ENCODE peak calls at places on chromosomes 4 and X, in five cellular contexts. R, V, E, C and A are unnamed samples. For H3K4me1 and H3K27me3, the result is how much of the 10 kb centered on the place peaks cover.

GRCh38 chr4:24701683-24702082 is 93.7 kb upstream of the SOD3 start:
- DNase-seq in R (no peak), V (no peak), E (no peak), C (no peak), A (no peak)

GRCh38 chr4:47674173-47674572 is 163.7 kb downstream of the CORIN start:
- DNase-seq in R (no peak), V (no peak), E (no peak), C (no peak), A (no peak)

GRCh38 chrX:153649915-153650782 is 3.1 kb downstream of the DUSP9 start:
- DNase-seq in R (peak), V (no peak), E (no peak), C (no peak), A (no peak)

GRCh38 chr4:20422398-20422797 is 170.7 kb downstream of the SLIT2 start:
- DNase-seq in R (no peak), V (no peak), E (no peak), C (no peak), A (peak)

GRCh38 chrX:38282044-38282443 is 45.3 kb downstream of the RPGR start:
- DNase-seq in R (no peak), V (no peak), E (no peak), C (no peak), A (peak)

GRCh38 chr4:3041192-3042142 is 32.9 kb downstream of the HTT-AS start:
- DNase-seq in R (peak), V (peak), E (peak), C (no peak), A (peak)

GRCh38 chrX:28756175-28756574 is 168.9 kb downstream of the IL1RAPL1 start:
- DNase-seq in R (no peak), V (no peak), E (no peak), C (no peak), A (no peak)

GRCh38 chr4:89276296-89276695 is 31.3 kb downstream of the GPRIN3 start:
- DNase-seq in R (no peak), V (no peak), E (no peak), C (no peak), A (no peak)

GRCh38 chr4:15035152-15035551 is 32.9 kb downstream of the CPEB2 start:
- DNase-seq in R (no peak), V (no peak), E (no peak), C (no peak), A (no peak)

GRCh38 chrX:107450823-107451509 is 1.5 kb downstream of the FRMPD3 start:
- DNase-seq in R (no peak), V (no peak), E (peak), C (no peak), A (peak)
- H3K4me1 ChIP-seq in R (under half), V (under half), E (under half), C (under half), A (under half)

GRCh38 chr4:133149932-133150642 is 993 bp downstream of the PCDH10 start:
- DNase-seq in R (no peak), V (no peak), E (no peak), C (no peak), A (no peak)

GRCh38 chr4:133150643-133151300 is 1.7 kb downstream of the PCDH10 start:
- DNase-seq in R (no peak), V (no peak), E (peak), C (no peak), A (peak)

GRCh38 chr4:133151681-133152329 is 2.7 kb downstream of the PCDH10 start:
- DNase-seq in R (no peak), V (no peak), E (no peak), C (no peak), A (peak)

GRCh38 chr4:133152330-133152791 is 3.3 kb downstream of the PCDH10 start:
- DNase-seq in R (no peak), V (no peak), E (no peak), C (no peak), A (peak)

GRCh38 chr4:133151301-133151680 is 2.2 kb downstream of the PCDH10 start:
- DNase-seq in R (no peak), V (no peak), E (no peak), C (no peak), A (peak)
- H3K27me3 ChIP-seq in R (half or more), V (under half), E (under half), C (under half), A (under half)

DNA sequence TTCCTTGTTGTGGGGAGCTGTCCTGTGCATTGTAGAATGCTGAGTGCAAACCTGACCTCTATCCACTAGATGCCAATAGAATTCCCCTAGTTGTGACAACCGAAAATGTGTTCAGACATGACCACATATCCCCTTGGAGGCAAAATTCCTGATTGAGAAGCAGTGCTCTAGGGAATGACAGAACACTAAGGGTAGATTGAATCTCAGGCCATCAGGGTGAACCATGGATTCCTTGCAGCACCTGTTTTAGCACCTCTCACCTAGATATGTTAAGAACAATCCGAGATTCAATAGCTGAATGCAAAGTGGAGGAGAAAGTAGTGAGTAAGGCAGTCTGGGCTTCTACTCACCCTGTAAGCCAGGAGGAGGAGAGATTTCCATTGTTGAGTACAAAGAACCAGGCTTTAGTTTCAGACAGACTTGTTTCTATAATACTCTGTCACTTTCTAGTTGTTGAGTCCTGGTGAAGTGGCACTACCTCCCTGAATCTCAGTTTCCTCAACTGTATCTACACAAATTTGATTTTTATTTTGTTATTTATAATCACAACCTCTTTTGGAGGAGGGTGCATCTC is 111.0 kb upstream of the RAP2C start:
- DNase-seq in R (no peak), V (no peak), E (no peak), C (no peak), A (no peak)
- TF ChIP-seq CTCF in R (no peak), V (no peak), E (no peak), C (no peak), A (no peak)

GRCh38 chrX:110397904-110398303 is 39.3 kb downstream of the RTL9 start:
- DNase-seq in R (peak), V (no peak), E (no peak), C (peak), A (no peak)
- H3K4me1 ChIP-seq in R (under half), V (under half), E (under half), C (under half), A (under half)

GRCh38 chrX:136202889-136203288 is 48.3 kb downstream of the MAP7D3 start:
- DNase-seq in R (no peak), V (no peak), E (no peak), C (no peak), A (no peak)
- H3K27me3 ChIP-seq in R (under half), V (under half), E (under half), C (under half), A (under half)

DNA sequence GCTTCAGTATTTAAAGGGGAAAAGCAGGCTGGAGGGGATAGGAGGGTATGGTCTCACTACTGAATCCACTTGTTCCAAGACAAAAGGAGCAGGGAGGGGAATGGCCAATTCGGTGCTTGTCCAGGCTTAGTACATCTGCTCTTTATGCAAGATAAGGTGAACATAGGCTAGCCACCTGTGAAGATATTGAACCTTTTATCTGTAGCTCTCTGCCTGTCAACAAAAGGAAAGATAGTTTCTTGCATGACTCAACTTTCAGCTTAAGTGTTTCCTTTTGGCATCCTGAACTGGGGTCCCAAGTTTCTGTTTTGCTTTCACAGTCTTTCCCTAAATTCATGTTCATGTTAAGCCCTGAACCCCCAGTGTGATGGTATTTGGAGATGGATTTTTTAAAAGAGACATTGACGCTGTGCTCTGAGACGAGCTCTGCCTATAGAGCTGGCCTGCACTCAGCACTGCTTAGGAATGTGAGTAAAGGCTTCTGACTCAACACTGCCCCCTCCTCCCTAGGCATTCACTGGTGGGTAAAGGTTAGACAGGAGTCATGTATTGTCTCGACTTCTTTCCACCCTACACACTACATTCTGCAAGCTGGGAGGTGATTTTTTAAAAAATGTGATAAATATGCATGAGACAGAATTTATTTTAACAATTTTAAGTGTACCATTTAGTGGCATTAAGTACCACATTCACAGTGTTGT is 28.2 kb downstream of the FAM149A start:
- DNase-seq in R (no peak), V (no peak), E (no peak), C (no peak), A (no peak)
- TF ChIP-seq CTCF in R (no peak), V (no peak), E (no peak), C (no peak), A (peak)

GRCh38 chr4:113449407-113449974 is 312.0 kb downstream of the CAMK2D start:
- DNase-seq in R (no peak), V (no peak), E (no peak), C (no peak), A (no peak)
- H3K4me1 ChIP-seq in R (half or more), V (under half), E (under half), C (under half), A (under half)

GRCh38 chr4:143819029-143819428 is 86.3 kb downstream of the GYPE start:
- DNase-seq in R (no peak), V (no peak), E (no peak), C (no peak), A (no peak)
- H3K27me3 ChIP-seq in R (under half), V (under half), E (under half), C (under half), A (under half)

GRCh38 chr4:26457412-26457811 is 32.9 kb downstream of the CCKAR start:
- DNase-seq in R (no peak), V (no peak), E (no peak), C (no peak), A (no peak)

GRCh38 chr4:26459756-26460530 is 30.3 kb downstream of the CCKAR start:
- DNase-seq in R (no peak), V (no peak), E (no peak), C (no peak), A (no peak)

GRCh38 chr4:26455571-26455970 is 34.7 kb downstream of the CCKAR start:
- DNase-seq in R (no peak), V (no peak), E (no peak), C (no peak), A (no peak)

GRCh38 chr4:26458104-26458503 is 32.2 kb downstream of the CCKAR start:
- DNase-seq in R (no peak), V (no peak), E (no peak), C (no peak), A (no peak)

DNA sequence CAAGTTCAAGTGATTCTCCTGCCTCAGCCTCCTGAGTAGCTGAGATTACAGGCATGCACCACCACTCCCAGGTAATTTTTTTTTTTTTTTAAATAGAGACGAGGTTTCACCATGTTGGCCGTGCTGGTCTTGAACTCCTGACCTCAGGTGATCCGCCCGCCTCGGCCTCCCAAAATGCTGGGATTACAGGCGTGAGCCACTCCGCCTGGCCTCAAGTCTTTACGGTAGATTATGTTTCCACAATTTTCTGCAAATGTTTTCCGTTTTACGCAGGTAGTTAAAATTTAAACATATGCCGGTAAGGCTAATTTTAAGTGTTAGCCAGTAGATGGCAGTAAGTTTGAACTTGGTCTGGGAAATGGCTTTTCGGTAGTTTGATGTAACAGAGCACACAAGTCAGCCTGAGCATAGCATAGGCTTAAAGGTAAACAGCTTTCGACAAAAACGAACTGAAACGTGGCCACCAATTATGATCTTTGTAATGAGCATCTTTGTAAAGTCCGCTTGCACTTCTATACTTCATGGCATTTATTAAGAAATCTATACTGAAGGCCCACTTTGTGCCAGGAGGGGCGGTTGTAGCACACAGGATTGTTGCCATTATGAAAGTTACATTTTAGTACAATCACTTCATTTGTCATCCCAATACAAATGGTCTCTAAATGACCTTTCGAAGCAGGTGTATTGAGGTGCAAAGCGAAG is 31.1 kb downstream of the CCKAR start:
- DNase-seq in R (no peak), V (no peak), E (no peak), C (no peak), A (no peak)
- TF ChIP-seq CTCF in R (peak), V (peak), E (peak), C (peak), A (peak)

DNA sequence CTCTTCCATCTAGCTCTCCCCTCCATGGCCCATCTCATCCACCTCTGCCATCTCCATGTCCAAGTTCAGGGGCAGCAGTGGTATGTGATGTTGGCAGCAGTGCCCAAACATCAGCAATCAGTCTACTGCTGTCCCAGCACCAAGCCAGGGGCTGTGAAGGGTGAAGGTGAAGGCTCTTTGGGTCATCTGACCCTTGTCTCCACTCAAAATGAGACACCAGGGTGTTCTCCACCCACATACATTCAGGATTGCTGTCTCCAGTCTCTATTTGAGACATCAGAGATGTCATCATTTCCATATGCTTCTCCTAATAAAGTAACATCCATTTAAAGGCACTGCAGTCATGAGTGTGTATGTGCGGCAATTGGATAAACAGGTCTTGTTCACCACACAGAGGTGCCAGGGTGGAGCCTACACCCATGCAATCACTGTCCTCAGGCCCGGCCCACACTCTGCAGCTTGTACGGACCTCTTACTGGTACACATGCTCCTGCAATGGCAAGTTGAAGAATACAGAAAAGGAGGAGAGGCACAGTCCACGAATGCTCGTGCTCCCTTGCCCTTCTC is 22.2 kb downstream of the MAML3 start:
- DNase-seq in R (no peak), V (no peak), E (no peak), C (no peak), A (no peak)
- H3K4me1 ChIP-seq in R (under half), V (under half), E (under half), C (under half), A (under half)